ENCODE peak calls at places on chromosome 15, in eight cellular contexts. Q is left ventricle myocardium inferior; X is body of pancreas; F is breast epithelium; Y is Caco-2; Z is OCI-LY7; S is CD4-positive, alpha-beta memory T cell; V is heart right ventricle. O is an unnamed sample.

GRCh38 chr15:68252925-68253534 is 23.5 kb upstream of the CLN6 start:
- DNase-seq in Q (no peak), X (peak; percentile 52), F (no peak), Y (peak; percentile 63), Z (peak; percentile 85), S (peak; percentile 48), V (no peak), O (no peak)

GRCh38 chr15:25689592-25689991 is 173.5 kb downstream of the ATP10A start:
- DNase-seq in Q (no peak), X (peak; percentile 6), F (peak; percentile 9), Y (peak; percentile 40), Z (no peak), S (no peak), V (no peak), O (no peak)

GRCh38 chr15:50024183-50024795 is 94.7 kb downstream of the ATP8B4 start:
- DNase-seq in Q (no peak), X (no peak), F (no peak), Y (no peak), Z (no peak), S (no peak), V (no peak), O (no peak)

GRCh38 chr15:80186597-80186996 is 33.8 kb downstream of the FAH start:
- DNase-seq in Q (no peak), X (no peak), F (no peak), Y (no peak), Z (no peak), S (no peak), V (no peak), O (no peak)

GRCh38 chr15:81118361-81118760 is 15.7 kb upstream of the CFAP161 start:
- DNase-seq in Q (no peak), X (no peak), F (no peak), Y (no peak), Z (no peak), S (no peak), V (no peak), O (no peak)

GRCh38 chr15:25694238-25694584 is 168.9 kb downstream of the ATP10A start:
- DNase-seq in Q (no peak), X (no peak), F (no peak), Y (peak; percentile 18), Z (no peak), S (no peak), V (no peak), O (no peak)

GRCh38 chr15:22951031-22951380 is 29.2 kb downstream of the CYFIP1 start:
- DNase-seq in Q (no peak), X (no peak), F (no peak), Y (no peak), Z (no peak), S (no peak), V (peak; percentile 21), O (no peak)

GRCh38 chr15:90165659-90166489 is 35.3 kb upstream of the SEMA4B start:
- DNase-seq in Q (no peak), X (peak; percentile 94), F (peak; percentile 89), Y (peak; percentile 56), Z (no peak), S (no peak), V (peak; percentile 40), O (peak; percentile 90)

GRCh38 chr15:90677807-90678790 is 39.0 kb upstream of the BLM start:
- DNase-seq in Q (no peak), X (no peak), F (no peak), Y (no peak), Z (peak; percentile 38), S (peak; percentile 48), V (no peak), O (no peak)

GRCh38 chr15:83978588-83978987 is 257.0 kb upstream of the GOLGA6L4 start:
- DNase-seq in Q (no peak), X (peak; percentile 84), F (no peak), Y (no peak), Z (no peak), S (no peak), V (no peak), O (no peak)

GRCh38 chr15:68032672-68033071 is 21.4 kb upstream of the PIAS1 start:
- DNase-seq in Q (no peak), X (no peak), F (no peak), Y (no peak), Z (no peak), S (no peak), V (no peak), O (no peak)

GRCh38 chr15:48120751-48121150 is at the start of gene SLC24A5:
- DNase-seq in Q (no peak), X (no peak), F (no peak), Y (no peak), Z (no peak), S (no peak), V (no peak), O (no peak)

GRCh38 chr15:92953569-92953968 is 53.4 kb downstream of the CHD2 start:
- DNase-seq in Q (no peak), X (no peak), F (no peak), Y (no peak), Z (no peak), S (no peak), V (no peak), O (no peak)

GRCh38 chr15:87672309-87672897 is 584.1 kb downstream of the NTRK3 start:
- DNase-seq in Q (peak; percentile 16), X (no peak), F (no peak), Y (peak; percentile 54), Z (no peak), S (no peak), V (no peak), O (no peak)

GRCh38 chr15:55202206-55202605 is 5.5 kb upstream of the RSL24D1 start:
- DNase-seq in Q (no peak), X (no peak), F (no peak), Y (no peak), Z (no peak), S (no peak), V (no peak), O (no peak)

GRCh38 chr15:40317580-40317979 is 5.9 kb upstream of the INAFM2 start:
- DNase-seq in Q (no peak), X (no peak), F (no peak), Y (no peak), Z (no peak), S (no peak), V (no peak), O (no peak)

GRCh38 chr15:75143738-75144334 is 57.8 kb upstream of the C15orf39 start:
- DNase-seq in Q (no peak), X (no peak), F (no peak), Y (peak; percentile 36), Z (peak; percentile 32), S (no peak), V (no peak), O (no peak)
- H3K9me3 ChIP-seq in Q (peaks cover 71% of the 10 kb centered on the region), X (no peaks in the 10 kb centered on the region), F (peaks cover 46% of the 10 kb centered on the region), Y (peaks cover 41% of the 10 kb centered on the region), Z (peaks cover 44% of the 10 kb centered on the region), S (peaks cover 4% of the 10 kb centered on the region), V (peaks cover 9% of the 10 kb centered on the region), O (peaks cover 47% of the 10 kb centered on the region)

DNA sequence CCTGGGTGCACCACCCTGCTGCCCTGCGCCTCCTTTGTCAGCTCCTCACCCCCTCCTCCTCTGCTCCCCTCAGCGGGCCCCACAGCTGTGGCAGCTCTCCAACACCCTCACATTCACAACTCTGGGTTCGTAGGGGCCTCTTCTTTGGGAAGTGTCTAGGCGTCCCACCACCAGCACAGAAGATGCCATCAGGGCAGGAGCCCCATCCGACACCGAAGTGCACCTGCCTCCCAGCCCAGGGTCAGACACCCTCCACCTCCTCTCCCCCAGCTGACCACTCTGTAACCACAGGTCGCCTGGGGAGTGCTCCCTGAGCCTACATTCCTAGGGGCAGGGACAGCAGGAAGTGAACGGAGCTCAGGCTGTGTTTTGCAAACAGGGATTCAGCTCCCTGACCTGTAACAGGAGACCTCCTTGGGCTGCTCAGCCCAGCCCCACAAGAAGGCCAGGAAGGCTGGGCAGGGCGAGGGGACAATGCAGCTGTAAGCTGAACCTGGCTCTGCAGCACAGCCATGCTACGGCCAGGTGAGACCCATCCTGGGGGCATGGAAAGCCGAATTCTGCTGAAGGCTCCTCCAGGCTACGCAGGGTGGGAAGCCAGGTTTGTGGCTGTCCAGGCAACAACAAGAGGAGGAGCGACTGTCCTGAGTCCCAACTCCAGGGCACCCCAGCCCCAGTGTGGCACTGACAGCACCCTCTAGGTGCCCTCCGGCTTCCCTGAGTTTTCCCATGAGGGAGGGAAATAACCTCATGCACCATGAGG is 269.0 kb downstream of the GOLGA6L6 start:
- DNase-seq in Q (no peak), X (no peak), F (no peak), Y (no peak), Z (no peak), S (no peak), V (no peak), O (no peak)
- H3K4me3 ChIP-seq in Q (no peak overlapping the region), X (no peak overlapping the region), F (no peak overlapping the region), Y (no peak overlapping the region), Z (no peak overlapping the region), S (no peak overlapping the region), V (no peak overlapping the region), O (no peak overlapping the region)

DNA sequence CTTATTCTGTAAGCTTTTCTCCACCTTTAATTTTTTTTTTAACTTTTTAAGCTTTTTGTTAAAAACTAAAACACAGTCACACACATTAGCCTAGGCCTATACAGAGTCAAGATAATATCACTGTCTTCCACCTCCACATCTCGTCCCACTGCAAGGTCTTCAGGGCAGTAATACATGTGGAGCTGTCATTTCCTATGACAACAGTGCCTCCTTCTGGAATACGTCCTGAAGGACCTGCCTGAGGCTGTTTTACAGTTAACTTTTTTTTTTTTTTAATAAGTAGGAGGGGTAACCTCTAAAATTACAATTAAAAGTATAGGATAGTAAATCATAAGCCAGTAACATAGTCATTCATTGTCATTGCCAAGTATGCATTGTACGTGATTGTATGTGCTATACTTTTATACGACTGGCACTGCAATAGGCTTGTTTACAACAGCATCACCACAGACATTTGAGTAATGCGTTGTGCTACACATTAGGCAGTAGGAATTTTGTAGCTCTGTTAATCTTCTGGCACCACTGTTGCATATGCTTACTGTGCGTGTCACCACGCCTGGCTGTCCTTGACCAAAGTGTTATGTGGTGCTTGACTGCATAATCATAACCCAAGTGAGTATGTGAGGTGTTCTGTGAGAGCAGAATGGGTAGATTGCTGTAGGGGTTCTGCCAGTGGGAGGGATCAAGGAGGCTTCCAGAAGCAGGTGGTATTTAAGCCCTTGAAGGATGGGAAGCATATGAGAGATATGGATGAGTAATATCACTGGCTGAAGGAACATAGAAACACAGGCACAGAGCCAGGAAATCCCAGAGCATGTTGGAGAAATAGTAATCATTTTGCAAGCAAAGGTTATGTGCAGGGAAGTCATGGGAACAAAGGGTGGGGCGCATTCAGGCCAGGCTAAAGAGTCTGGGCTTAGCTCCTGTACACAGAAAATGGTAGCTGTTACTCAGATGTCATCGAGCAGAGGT is 18.3 kb downstream of the FBXO22 start:
- DNase-seq in Q (no peak), X (peak; percentile 56), F (no peak), Y (peak; percentile 62), Z (peak; percentile 52), S (no peak), V (no peak), O (no peak)
- H3K36me3 ChIP-seq in Q (peaks cover 18% of the 10 kb centered on the region), X (no peaks in the 10 kb centered on the region), F (no peaks in the 10 kb centered on the region), Y (peaks cover 2% of the 10 kb centered on the region), Z (peaks cover 37% of the 10 kb centered on the region), S (peaks cover 17% of the 10 kb centered on the region), V (peaks cover 7% of the 10 kb centered on the region), O (no peaks in the 10 kb centered on the region)

GRCh38 chr15:21261965-21262850 is 178.1 kb downstream of the POTEB3 start:
- DNase-seq in Q (peak; percentile 16), X (peak; percentile 13), F (peak; percentile 54), Y (no peak), Z (no peak), S (no peak), V (peak; percentile 18), O (no peak)
- H3K9me3 ChIP-seq in Q (no peaks in the 10 kb centered on the region), X (no peaks in the 10 kb centered on the region), F (peaks cover 7% of the 10 kb centered on the region), Y (peaks cover 2% of the 10 kb centered on the region), Z (no peaks in the 10 kb centered on the region), S (no peaks in the 10 kb centered on the region), V (peaks cover 4% of the 10 kb centered on the region), O (peaks cover 14% of the 10 kb centered on the region)

GRCh38 chr15:32881528-32881927 is 163.7 kb downstream of the GREM1 start:
- DNase-seq in Q (no peak), X (no peak), F (no peak), Y (no peak), Z (peak; percentile 39), S (no peak), V (no peak), O (no peak)
- H3K4me3 ChIP-seq in Q (no peak overlapping the region), X (no peak overlapping the region), F (no peak overlapping the region), Y (no peak overlapping the region), Z (no peak overlapping the region), S (no peak overlapping the region), V (no peak overlapping the region), O (no peak overlapping the region)

O was measured in mucosa of descending colon.